ENCODE peak calls at places on chromosome 13, in six cellular contexts. E is ascending aorta, V is hepatocyte, T is PC-9, X is lower lobe of right lung, F is A549. Z is an unnamed sample.

GRCh38 chr13:63124863-63125262 is 1709.2 kb upstream of the PCDH20 start:
- DNase-seq in E (no peak), F (peak), X (no peak), V (peak), T (no peak), Z (peak)

GRCh38 chr13:40206241-40207109 is 460.0 kb downstream of the FOXO1 start:
- DNase-seq in V (no peak), F (no peak), T (no peak), E (no peak), X (no peak), Z (peak)

GRCh38 chr13:50352720-50353491 is 337.7 kb downstream of the KCNRG start:
- DNase-seq in F (no peak), T (no peak), E (no peak), V (no peak), X (no peak), Z (no peak)

GRCh38 chr13:19023115-19023514 is 158.5 kb downstream of the TUBA3C start:
- DNase-seq in X (no peak), T (no peak), F (no peak), E (no peak), V (no peak), Z (no peak)

GRCh38 chr13:102487330-102487729 is 85.5 kb upstream of the FGF14 start:
- DNase-seq in F (no peak), T (no peak), E (no peak), X (no peak), V (no peak), Z (no peak)

GRCh38 chr13:60467098-60467497 is 70.1 kb downstream of the TDRD3 start:
- DNase-seq in V (no peak), E (no peak), X (no peak), T (no peak), F (no peak), Z (no peak)

GRCh38 chr13:46844431-46844830 is 47.5 kb upstream of the ESD start:
- DNase-seq in X (no peak), V (no peak), E (no peak), T (no peak), F (no peak), Z (peak)

GRCh38 chr13:20209937-20210336 is 17.2 kb upstream of the GJB2 start:
- DNase-seq in V (no peak), E (no peak), T (no peak), X (no peak), F (no peak), Z (no peak)

GRCh38 chr13:30752201-30752797 is 17.0 kb downstream of the ALOX5AP start:
- DNase-seq in F (no peak), X (no peak), V (peak), E (no peak), T (no peak), Z (no peak)

GRCh38 chr13:79483302-79483701 is 2.3 kb downstream of the NDFIP2 start:
- DNase-seq in T (no peak), V (no peak), F (no peak), X (no peak), E (no peak), Z (peak)

GRCh38 chr13:26465954-26466353 is 91.5 kb upstream of the WASF3 start:
- DNase-seq in F (no peak), E (no peak), V (no peak), T (no peak), X (no peak), Z (no peak)

GRCh38 chr13:43433691-43434121 is 353.1 kb downstream of the ENOX1 start:
- DNase-seq in F (no peak), T (peak), E (no peak), X (no peak), V (no peak), Z (no peak)

GRCh38 chr13:21673592-21674270 is 2.9 kb downstream of the FGF9 start:
- DNase-seq in X (peak), E (no peak), T (no peak), V (peak), F (peak), Z (no peak)

GRCh38 chr13:30785146-30785845 is 50.0 kb downstream of the ALOX5AP start:
- DNase-seq in F (no peak), V (no peak), X (peak), T (no peak), E (no peak), Z (no peak)

GRCh38 chr13:60788156-60788829 is 391.3 kb downstream of the TDRD3 start:
- DNase-seq in V (no peak), X (no peak), E (peak), T (no peak), F (no peak), Z (peak)

GRCh38 chr13:29771247-29771646 is 79.2 kb downstream of the UBL3 start:
- DNase-seq in T (peak), F (peak), X (no peak), E (no peak), V (peak), Z (peak)

GRCh38 chr13:48853381-48854102 is 122.2 kb upstream of the FNDC3A start:
- DNase-seq in V (no peak), X (no peak), F (no peak), E (no peak), T (no peak), Z (no peak)

GRCh38 chr13:29718694-29719093 is 123.2 kb upstream of the SLC7A1 start:
- DNase-seq in V (no peak), T (no peak), F (no peak), X (no peak), E (no peak), Z (no peak)

GRCh38 chr13:109154146-109154545 is 524.7 kb downstream of the MYO16 start:
- DNase-seq in E (no peak), T (peak), F (peak), V (no peak), X (no peak), Z (peak)

GRCh38 chr13:97977376-97977705 is 23.9 kb downstream of the IPO5 start:
- DNase-seq in T (no peak), X (no peak), V (no peak), E (no peak), F (no peak), Z (no peak)

GRCh38 chr13:29497137-29497654 is 98.3 kb downstream of the SLC7A1 start:
- DNase-seq in X (no peak), E (peak), V (no peak), F (no peak), T (no peak), Z (no peak)

GRCh38 chr13:85544756-85545155 is 254.5 kb downstream of the SLITRK6 start:
- DNase-seq in X (no peak), E (no peak), V (no peak), F (no peak), T (no peak), Z (no peak)

GRCh38 chr13:110872768-110873638 is 41.9 kb downstream of the ANKRD10 start:
- DNase-seq in F (no peak), V (no peak), T (no peak), E (no peak), X (no peak), Z (no peak)

GRCh38 chr13:110876592-110876991 is 38.3 kb downstream of the ANKRD10 start:
- DNase-seq in X (no peak), T (no peak), E (no peak), F (peak), V (no peak), Z (no peak)

GRCh38 chr13:110875243-110875642 is 39.6 kb downstream of the ANKRD10 start:
- DNase-seq in E (no peak), F (no peak), X (no peak), T (no peak), V (no peak), Z (no peak)

GRCh38 chr13:110873639-110874507 is 41.0 kb downstream of the ANKRD10 start:
- DNase-seq in F (no peak), X (no peak), E (no peak), T (no peak), V (no peak), Z (no peak)

DNA sequence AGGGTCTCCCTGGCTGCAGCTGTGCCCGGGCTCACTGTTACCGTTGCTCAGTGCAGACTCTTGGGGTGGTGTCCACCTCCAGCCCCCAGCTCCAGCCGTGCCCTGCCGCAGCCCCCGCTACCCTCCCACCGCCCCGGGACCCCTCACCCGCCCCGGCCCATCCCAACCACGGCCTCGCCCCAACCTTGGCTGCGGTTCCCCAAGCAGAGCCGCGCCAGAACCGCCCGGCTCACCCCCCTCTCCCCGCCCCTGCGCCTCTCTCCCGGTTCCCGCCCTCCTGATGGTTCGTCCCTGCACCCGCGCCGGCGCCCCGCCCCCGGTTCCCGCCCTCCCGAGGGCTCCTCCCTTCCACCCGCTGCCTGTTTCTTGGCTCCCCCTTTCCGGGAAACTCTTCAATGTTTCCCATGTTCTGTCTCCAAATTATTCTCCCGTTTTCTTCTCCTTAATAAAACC is 40.3 kb downstream of the ANKRD10 start:
- DNase-seq in F (peak), V (peak), X (peak), T (peak), E (peak), Z (no peak)
- H3K27ac ChIP-seq in F (peak), V (no peak), X (no peak), T (no peak), E (no peak), Z (no peak)

DNA sequence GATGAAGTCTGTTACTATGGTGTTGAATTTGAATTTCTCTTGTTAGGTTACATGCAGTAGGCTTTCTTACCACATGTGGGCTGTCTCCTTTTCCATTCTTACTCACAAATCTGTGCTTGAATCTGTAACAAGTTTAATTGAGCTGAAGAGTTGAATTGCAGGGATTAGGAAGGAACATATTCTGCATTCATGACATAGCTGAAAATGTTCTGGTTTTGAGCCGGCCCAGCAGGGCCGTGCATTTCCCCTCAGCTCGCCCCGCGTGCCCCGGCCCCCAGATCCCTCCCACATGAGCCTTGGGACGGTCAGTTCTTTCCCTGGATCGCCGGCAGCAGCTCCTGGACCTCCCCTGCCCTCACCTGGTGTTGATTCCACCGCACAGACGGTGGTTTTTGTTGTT is 28.1 kb downstream of the TFDP1 start:
- DNase-seq in F (no peak), V (no peak), E (no peak), X (no peak), T (no peak), Z (no peak)
- H3K27ac ChIP-seq in F (no peak), V (no peak), E (no peak), X (no peak), T (no peak), Z (no peak)

GRCh38 chr13:32245555-32245954 is 69.6 kb downstream of the ZAR1L start:
- DNase-seq in T (no peak), F (no peak), E (no peak), X (no peak), V (no peak), Z (no peak)

GRCh38 chr13:32248789-32249188 is 66.4 kb downstream of the ZAR1L start:
- DNase-seq in E (no peak), F (no peak), T (no peak), V (no peak), X (no peak), Z (no peak)

GRCh38 chr13:32247887-32248286 is 67.3 kb downstream of the ZAR1L start:
- DNase-seq in V (no peak), E (no peak), F (no peak), T (no peak), X (no peak), Z (no peak)

GRCh38 chr13:32243695-32244094 is 71.5 kb downstream of the ZAR1L start:
- DNase-seq in X (no peak), T (no peak), F (no peak), V (no peak), E (no peak), Z (no peak)

DNA sequence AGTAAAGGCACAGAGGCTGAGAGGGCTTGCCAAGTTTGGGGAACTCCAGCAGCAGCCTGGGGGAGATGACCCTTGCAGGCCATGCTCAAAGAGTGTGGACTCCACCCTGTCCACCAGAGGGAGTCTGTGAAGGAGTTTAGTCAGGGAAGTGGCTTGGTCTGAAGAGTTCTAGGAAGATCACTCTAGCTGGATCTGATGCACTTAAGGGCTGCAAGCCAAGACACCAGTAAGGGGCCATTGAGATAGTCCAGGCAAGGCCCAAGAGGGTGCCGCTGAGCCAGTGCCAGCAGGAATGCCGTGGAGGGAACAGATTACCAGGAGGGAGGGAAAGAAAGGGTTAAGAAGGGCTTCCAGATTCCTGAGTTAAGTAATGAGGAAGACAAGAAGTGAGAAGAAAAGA is 68.7 kb downstream of the ZAR1L start:
- DNase-seq in F (peak), T (peak), E (peak), V (peak), X (peak), Z (no peak)
- H3K27ac ChIP-seq in F (no peak), T (no peak), E (no peak), V (no peak), X (no peak), Z (no peak)

GRCh38 chr13:72072223-72072622 is 205.2 kb upstream of the DACH1 start:
- DNase-seq in E (no peak), V (no peak), T (no peak), F (no peak), X (no peak), Z (no peak)
- H3K27ac ChIP-seq in E (no peak), V (no peak), T (no peak), F (no peak), X (no peak), Z (no peak)

DNA sequence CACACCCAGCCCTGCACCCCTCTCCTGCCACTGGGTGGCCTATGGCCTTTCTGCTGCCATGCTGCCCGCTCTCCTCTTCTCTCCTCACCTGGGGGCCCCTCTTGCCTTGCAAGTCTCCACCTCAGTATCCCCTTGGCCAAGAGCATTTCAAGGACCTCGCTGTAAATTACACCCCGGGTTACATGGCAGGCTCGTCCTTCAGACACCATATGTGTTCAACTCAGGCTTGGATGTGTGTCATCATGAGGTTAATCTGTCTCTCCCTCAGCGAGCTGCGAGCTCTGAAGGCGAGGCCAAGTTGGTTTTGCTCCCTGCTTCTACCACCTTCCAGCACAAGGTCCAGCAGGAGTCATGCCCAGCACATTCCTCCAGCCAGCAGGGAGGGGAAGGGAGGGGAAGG is 74.8 kb upstream of the TM9SF2 start:
- DNase-seq in E (no peak), X (no peak), F (no peak), T (no peak), V (no peak), Z (no peak)
- H3K27ac ChIP-seq in E (no peak), X (no peak), F (no peak), T (no peak), V (no peak), Z (no peak)

GRCh38 chr13:23557733-23558132 is 12.5 kb upstream of the TNFRSF19 start:
- DNase-seq in V (no peak), T (no peak), E (no peak), F (no peak), X (no peak), Z (no peak)
- H3K27ac ChIP-seq in V (no peak), T (no peak), E (no peak), F (peak), X (no peak), Z (no peak)

GRCh38 chr13:92313382-92313781 is 913.2 kb upstream of the GPC6 start:
- DNase-seq in X (no peak), E (no peak), V (no peak), F (no peak), T (no peak), Z (no peak)

GRCh38 chr13:92312823-92313222 is 913.8 kb upstream of the GPC6 start:
- DNase-seq in V (no peak), E (no peak), T (no peak), X (no peak), F (no peak), Z (no peak)

GRCh38 chr13:92317066-92317465 is 909.5 kb upstream of the GPC6 start:
- DNase-seq in E (no peak), F (peak), X (no peak), V (no peak), T (no peak), Z (no peak)

GRCh38 chr13:92315265-92315664 is 911.3 kb upstream of the GPC6 start:
- DNase-seq in X (no peak), F (no peak), E (no peak), V (no peak), T (no peak), Z (no peak)

GRCh38 chr13:92316030-92316429 is 910.6 kb upstream of the GPC6 start:
- DNase-seq in T (no peak), F (no peak), E (no peak), X (no peak), V (no peak), Z (no peak)
- H3K27ac ChIP-seq in T (no peak), F (no peak), E (no peak), X (no peak), V (no peak), Z (no peak)

DNA sequence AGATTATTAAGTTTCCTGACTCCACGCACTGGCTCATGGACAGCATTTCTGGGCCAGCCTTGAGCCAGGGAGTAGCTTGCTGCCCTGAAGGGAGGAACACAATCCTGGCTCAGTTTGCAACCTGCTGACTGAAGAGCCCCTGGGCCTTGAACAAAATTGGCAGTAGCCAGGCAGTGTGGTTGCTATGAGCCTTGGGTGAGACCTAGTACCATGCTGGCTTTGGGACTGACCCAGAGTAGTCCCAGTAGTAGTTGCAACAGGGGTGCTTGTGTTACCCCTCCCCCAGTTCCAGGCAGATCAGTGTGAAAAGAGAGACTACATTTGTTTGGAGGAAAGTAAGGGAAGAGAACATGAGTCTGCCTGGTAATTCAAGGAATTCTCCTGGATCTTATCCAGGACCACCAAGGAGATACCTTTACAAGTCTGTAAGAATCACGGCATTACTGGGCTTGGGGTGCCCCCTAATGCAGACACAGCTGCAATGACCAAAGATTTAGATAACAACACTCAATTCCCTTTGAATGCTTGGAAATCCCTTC is 22.0 kb downstream of the ITGBL1 start:
- DNase-seq in T (no peak), E (no peak), X (no peak), F (peak), V (peak), Z (no peak)
- H3K27ac ChIP-seq in T (no peak), E (peak), X (no peak), F (peak), V (no peak), Z (no peak)

GRCh38 chr13:55307909-55308308 is 1832.8 kb upstream of the PRR20A start:
- DNase-seq in F (no peak), X (no peak), E (no peak), T (no peak), V (no peak), Z (peak)
- H3K27ac ChIP-seq in F (no peak), X (no peak), E (no peak), T (no peak), V (no peak), Z (no peak)

Z was measured in foreskin keratinocyte.